ENCODE peak calls at places on chromosomes 5 and 9, in nine cellular contexts. D is left cardiac atrium; U is activated naive CD4-positive, alpha-beta T cell treated with anti-CD3 and anti-CD28 coated beads, Interleukin-2, amount 50 U/mL, for 72 hours; K is NCI-H2029; Y is AG08396; F is T-helper 1 cell; X is gastrocnemius medialis; E is C1 segment of cervical spinal cord; I is endothelial cell. P is an unnamed sample.

GRCh38 chr5:100668511-100668910 is 133.3 kb downstream of the FAM174A start:
- DNase-seq in D (no peak), U (no peak), K (no peak), Y (no peak), F (no peak), X (no peak), E (no peak), I (no peak), P (no peak)

GRCh38 chr5:173973614-173973969 is 15.4 kb upstream of the C5orf47 start:
- DNase-seq in D (no peak), U (peak), K (peak), Y (no peak), F (no peak), X (no peak), E (no peak), I (no peak), P (peak)

GRCh38 chr9:21031091-21031817 is at the start of gene HACD4:
- DNase-seq in D (peak), U (peak), K (no peak), Y (peak), F (peak), X (no peak), E (no peak), I (peak), P (no peak)

GRCh38 chr5:140548300-140548688 is 832 bp downstream of the EIF4EBP3 start:
- DNase-seq in D (no peak), U (no peak), K (peak), Y (no peak), F (no peak), X (peak), E (no peak), I (no peak), P (no peak)

GRCh38 chr9:109016132-109016531 is 2.8 kb upstream of the CTNNAL1 start:
- DNase-seq in D (no peak), U (no peak), K (no peak), Y (no peak), F (no peak), X (no peak), E (no peak), I (no peak), P (no peak)

GRCh38 chr5:69489246-69489645 is 3.3 kb upstream of the OCLN start:
- DNase-seq in D (no peak), U (no peak), K (no peak), Y (no peak), F (no peak), X (no peak), E (no peak), I (no peak), P (no peak)

GRCh38 chr5:42108468-42108867 is 183.4 kb downstream of the FBXO4 start:
- DNase-seq in D (no peak), U (no peak), K (peak), Y (no peak), F (no peak), X (no peak), E (no peak), I (no peak), P (no peak)

GRCh38 chr9:129313331-129313955 is 135.4 kb upstream of the IER5L start:
- DNase-seq in D (no peak), U (no peak), K (no peak), Y (no peak), F (no peak), X (no peak), E (no peak), I (no peak), P (no peak)

GRCh38 chr9:121138973-121139372 is 62.7 kb downstream of the RAB14 start:
- DNase-seq in D (no peak), U (no peak), K (no peak), Y (no peak), F (no peak), X (no peak), E (no peak), I (no peak), P (no peak)

GRCh38 chr5:1885777-1886633 is 3.3 kb upstream of the IRX4 start:
- DNase-seq in D (no peak), U (no peak), K (no peak), Y (no peak), F (no peak), X (no peak), E (no peak), I (no peak), P (no peak)

GRCh38 chr5:125410501-125411162 is 664.2 kb upstream of the ZNF608 start:
- DNase-seq in D (no peak), U (no peak), K (peak), Y (no peak), F (no peak), X (no peak), E (no peak), I (no peak), P (no peak)

P was measured in NCI-H510A treated with DMSO at 0.1 percent for 48 hours.